ENCODE peak calls at places on chromosome 20, in eight cellular contexts. One of them, this sample, is unnamed.
A peak's percentile ranks its signal among the peaks of the same experiment; 100 is the strongest.

GRCh38 chr20:36606171-36607116 is 865 bp downstream of the RAB5IF start:
- DNase-seq in amygdala: no peak
- DNase-seq in NCI-H1092 treated with DMSO at 0.1 percent for 48 hours: no peak
- DNase-seq in neural crest cell: no peak
- DNase-seq in tibial nerve: no peak
- DNase-seq in NCI-H524: no peak
- DNase-seq in CD4-positive, alpha-beta T cell: no peak
- DNase-seq in AG04450: no peak
- DNase-seq in this sample: no peak

GRCh38 chr20:13649548-13649947 is 10.8 kb upstream of the TASP1 start:
- DNase-seq in NCI-H524: no peak
- DNase-seq in CD4-positive, alpha-beta T cell: no peak
- DNase-seq in tibial nerve: peak; percentile 31
- DNase-seq in neural crest cell: peak; percentile 8
- DNase-seq in NCI-H1092 treated with DMSO at 0.1 percent for 48 hours: no peak
- DNase-seq in AG04450: no peak
- DNase-seq in amygdala: no peak
- DNase-seq in this sample: no peak

GRCh38 chr20:36372671-36373070 is 66.5 kb downstream of the DLGAP4 start:
- DNase-seq in neural crest cell: no peak
- DNase-seq in NCI-H1092 treated with DMSO at 0.1 percent for 48 hours: no peak
- DNase-seq in CD4-positive, alpha-beta T cell: no peak
- DNase-seq in AG04450: no peak
- DNase-seq in NCI-H524: no peak
- DNase-seq in tibial nerve: no peak
- DNase-seq in amygdala: no peak
- DNase-seq in this sample: no peak

GRCh38 chr20:61917459-61917858 is 148.2 kb downstream of the TAF4 start:
- DNase-seq in amygdala: no peak
- DNase-seq in NCI-H524: no peak
- DNase-seq in NCI-H1092 treated with DMSO at 0.1 percent for 48 hours: no peak
- DNase-seq in neural crest cell: no peak
- DNase-seq in CD4-positive, alpha-beta T cell: no peak
- DNase-seq in AG04450: no peak
- DNase-seq in tibial nerve: no peak
- DNase-seq in this sample: no peak

GRCh38 chr20:63530788-63531160 is 6.4 kb downstream of the PTK6 start:
- DNase-seq in tibial nerve: no peak
- DNase-seq in amygdala: no peak
- DNase-seq in CD4-positive, alpha-beta T cell: no peak
- DNase-seq in neural crest cell: no peak
- DNase-seq in AG04450: no peak
- DNase-seq in NCI-H524: no peak
- DNase-seq in NCI-H1092 treated with DMSO at 0.1 percent for 48 hours: no peak
- DNase-seq in this sample: no peak

GRCh38 chr20:6468751-6469150 is 298.7 kb upstream of the BMP2 start:
- DNase-seq in tibial nerve: no peak
- DNase-seq in CD4-positive, alpha-beta T cell: no peak
- DNase-seq in AG04450: no peak
- DNase-seq in neural crest cell: no peak
- DNase-seq in amygdala: no peak
- DNase-seq in NCI-H1092 treated with DMSO at 0.1 percent for 48 hours: no peak
- DNase-seq in NCI-H524: no peak
- DNase-seq in this sample: no peak

GRCh38 chr20:63533388-63533787 is 3.8 kb downstream of the PTK6 start:
- DNase-seq in tibial nerve: no peak
- DNase-seq in AG04450: no peak
- DNase-seq in NCI-H1092 treated with DMSO at 0.1 percent for 48 hours: no peak
- DNase-seq in NCI-H524: no peak
- DNase-seq in CD4-positive, alpha-beta T cell: no peak
- DNase-seq in neural crest cell: no peak
- DNase-seq in amygdala: no peak
- DNase-seq in this sample: no peak

GRCh38 chr20:53929974-53930650 is 140.3 kb downstream of the BCAS1 start:
- DNase-seq in amygdala: no peak
- DNase-seq in CD4-positive, alpha-beta T cell: no peak
- DNase-seq in neural crest cell: no peak
- DNase-seq in NCI-H1092 treated with DMSO at 0.1 percent for 48 hours: no peak
- DNase-seq in NCI-H524: no peak
- DNase-seq in tibial nerve: no peak
- DNase-seq in AG04450: no peak
- DNase-seq in this sample: no peak

GRCh38 chr20:44805991-44806729 is 4.2 kb downstream of the RIMS4 start:
- DNase-seq in tibial nerve: peak; percentile 60
- DNase-seq in NCI-H1092 treated with DMSO at 0.1 percent for 48 hours: peak; percentile 53
- DNase-seq in AG04450: no peak
- DNase-seq in NCI-H524: peak; percentile 100
- DNase-seq in amygdala: peak; percentile 72
- DNase-seq in CD4-positive, alpha-beta T cell: no peak
- DNase-seq in neural crest cell: peak; percentile 54
- DNase-seq in this sample: no peak

GRCh38 chr20:51008718-51009117 is 14.2 kb downstream of the KCNG1 start:
- DNase-seq in tibial nerve: no peak
- DNase-seq in NCI-H1092 treated with DMSO at 0.1 percent for 48 hours: no peak
- DNase-seq in NCI-H524: no peak
- DNase-seq in AG04450: no peak
- DNase-seq in neural crest cell: no peak
- DNase-seq in CD4-positive, alpha-beta T cell: no peak
- DNase-seq in amygdala: no peak
- DNase-seq in this sample: no peak

GRCh38 chr20:58310291-58310782 is 822 bp downstream of the RAB22A start:
- DNase-seq in neural crest cell: no peak
- DNase-seq in CD4-positive, alpha-beta T cell: no peak
- DNase-seq in NCI-H1092 treated with DMSO at 0.1 percent for 48 hours: no peak
- DNase-seq in AG04450: no peak
- DNase-seq in amygdala: no peak
- DNase-seq in tibial nerve: no peak
- DNase-seq in NCI-H524: no peak
- DNase-seq in this sample: no peak

GRCh38 chr20:9515761-9516657 is 1.6 kb downstream of the LAMP5 start:
- DNase-seq in AG04450: no peak
- DNase-seq in neural crest cell: no peak
- DNase-seq in CD4-positive, alpha-beta T cell: no peak
- DNase-seq in NCI-H524: peak; percentile 15
- DNase-seq in amygdala: no peak
- DNase-seq in NCI-H1092 treated with DMSO at 0.1 percent for 48 hours: no peak
- DNase-seq in tibial nerve: no peak
- DNase-seq in this sample: no peak

GRCh38 chr20:1626528-1627192 is 6.9 kb upstream of the SIRPB1 start:
- DNase-seq in NCI-H524: no peak
- DNase-seq in amygdala: no peak
- DNase-seq in tibial nerve: no peak
- DNase-seq in neural crest cell: no peak
- DNase-seq in CD4-positive, alpha-beta T cell: no peak
- DNase-seq in NCI-H1092 treated with DMSO at 0.1 percent for 48 hours: no peak
- DNase-seq in AG04450: no peak
- DNase-seq in this sample: no peak

This sample was measured in CD8-positive, alpha-beta T cell.